ENCODE peak calls at places on chromosomes 16 and 17, in ten cellular contexts. N, U, H, P, S, I, L, K, O and M are unnamed samples.

GRCh38 chr17:1649844-1650409 is at the start of gene RILP:
- DNase-seq in K (peak), H (no peak), N (peak), I (peak), L (peak), O (peak), P (peak), S (peak), U (peak), M (no peak)

GRCh38 chr17:60168654-60169053 is 18.9 kb downstream of the CA4 start:
- DNase-seq in K (no peak), P (no peak), N (no peak), H (no peak), I (no peak), L (no peak), O (peak), U (no peak), S (no peak), M (no peak)

GRCh38 chr17:70775667-70776066 is 606.3 kb downstream of the KCNJ2 start:
- DNase-seq in U (no peak), N (no peak), H (no peak), S (no peak), I (no peak), K (no peak), O (no peak), L (no peak), P (no peak), M (no peak)

GRCh38 chr17:82893779-82894178 is 54.0 kb upstream of the ZNF750 start:
- DNase-seq in H (peak), K (no peak), I (peak), N (no peak), O (no peak), L (no peak), P (no peak), U (peak), S (no peak), M (no peak)

GRCh38 chr17:40551874-40552768 is 13.2 kb downstream of the CCR7 start:
- DNase-seq in O (peak), K (peak), U (peak), I (peak), H (peak), N (peak), S (no peak), P (peak), L (no peak), M (peak)

GRCh38 chr17:32915108-32915700 is 12.7 kb upstream of the TMEM98 start:
- DNase-seq in I (no peak), S (no peak), H (no peak), P (no peak), L (no peak), N (no peak), U (no peak), K (no peak), O (no peak), M (no peak)

GRCh38 chr16:57859331-57859730 is 57.0 kb upstream of the KIFC3 start:
- DNase-seq in H (peak), I (peak), S (no peak), O (peak), L (no peak), N (no peak), P (no peak), K (no peak), U (peak), M (no peak)

GRCh38 chr16:20614201-20615141 is 38.3 kb upstream of the ACSM2B start:
- DNase-seq in L (no peak), P (no peak), H (no peak), O (no peak), S (no peak), U (no peak), K (no peak), N (no peak), I (no peak), M (no peak)

GRCh38 chr16:56758432-56758831 is 28.5 kb downstream of the NUP93 start:
- DNase-seq in N (no peak), U (no peak), H (no peak), O (no peak), P (no peak), S (no peak), I (no peak), K (no peak), L (no peak), M (no peak)

GRCh38 chr17:75153854-75154194 is 488 bp downstream of the JPT1 start:
- DNase-seq in L (no peak), S (no peak), K (peak), H (no peak), I (no peak), O (peak), N (no peak), U (no peak), P (peak), M (peak)

GRCh38 chr16:80591071-80591935 is 50.5 kb downstream of the DYNLRB2 start:
- DNase-seq in L (no peak), K (no peak), S (no peak), H (no peak), U (no peak), I (no peak), N (no peak), P (no peak), O (no peak), M (no peak)

GRCh38 chr17:39732586-39732985 is 2.3 kb upstream of the MIEN1 start:
- DNase-seq in S (no peak), L (no peak), O (no peak), H (no peak), P (no peak), N (no peak), I (no peak), K (no peak), U (no peak), M (no peak)

GRCh38 chr17:51257150-51258081 is 2.4 kb downstream of the MBTD1 start:
- DNase-seq in I (peak), L (no peak), S (no peak), N (no peak), P (no peak), H (no peak), K (no peak), O (peak), U (peak), M (no peak)

GRCh38 chr17:42287305-42288077 is 807 bp upstream of the STAT5A start:
- DNase-seq in P (peak), S (peak), H (no peak), I (peak), U (no peak), K (peak), L (no peak), O (no peak), N (peak), M (peak)

GRCh38 chr17:7346761-7347614 is 5.0 kb upstream of the KCTD11 start:
- DNase-seq in K (no peak), S (no peak), H (no peak), I (no peak), L (no peak), P (no peak), O (no peak), N (no peak), U (no peak), M (no peak)

GRCh38 chr17:74340470-74341023 is 14.5 kb downstream of the KIF19 start:
- DNase-seq in P (no peak), S (no peak), H (no peak), U (no peak), I (no peak), L (no peak), O (no peak), N (no peak), K (no peak), M (no peak)

GRCh38 chr16:56506941-56507340 is 12.9 kb downstream of the BBS2 start:
- DNase-seq in O (peak), U (peak), P (no peak), S (no peak), N (no peak), L (no peak), I (peak), H (peak), K (no peak), M (no peak)

GRCh38 chr16:9328386-9328785 is 236.9 kb downstream of the HAPSTR1 start:
- DNase-seq in O (no peak), P (no peak), L (no peak), N (no peak), H (no peak), K (no peak), I (no peak), U (no peak), S (no peak), M (no peak)

DNA sequence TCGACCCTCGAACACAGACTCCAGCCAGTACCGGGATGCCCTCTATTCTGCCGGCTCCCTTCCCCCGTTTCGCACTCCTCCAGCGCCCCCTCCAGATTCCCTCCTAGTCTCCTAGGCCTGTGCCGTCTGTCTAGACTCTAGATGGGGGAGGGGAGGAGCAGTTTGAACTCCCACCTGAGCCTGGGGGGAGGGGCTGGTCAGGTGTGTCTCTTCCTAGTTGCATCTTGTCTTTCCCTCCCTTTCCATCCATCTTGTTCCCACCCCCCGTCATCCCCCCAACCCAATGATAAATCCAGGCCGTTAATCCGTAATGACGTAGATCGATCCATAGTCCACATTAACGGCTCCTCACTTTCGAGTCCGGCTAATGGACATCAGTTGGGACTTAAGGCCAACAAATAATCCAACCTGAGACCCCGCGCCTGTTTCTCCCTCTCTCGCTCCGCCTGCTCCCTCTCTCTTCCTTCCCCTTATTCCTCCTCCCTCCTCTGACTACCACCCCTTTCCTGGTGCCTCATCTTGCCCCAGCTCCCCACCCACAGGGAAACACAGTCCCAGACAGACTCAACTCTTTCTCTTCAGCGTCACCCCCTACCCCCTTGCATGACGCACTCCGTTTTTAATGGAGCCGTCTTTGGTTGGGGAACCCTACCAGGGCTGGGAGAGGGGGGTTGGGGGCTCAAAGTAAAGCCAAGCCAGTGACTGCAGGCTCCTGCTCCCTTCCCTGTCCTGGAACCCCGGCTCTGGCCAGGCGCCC is 3.3 kb upstream of the HOXB5 start:
- DNase-seq in L (no peak), N (no peak), U (no peak), P (no peak), I (peak), O (no peak), H (peak), K (no peak), S (no peak), M (no peak)
- H3K4me3 ChIP-seq in L (no peak), N (peak), U (peak), P (no peak), I (peak), O (peak), H (peak), K (peak), S (peak), M (peak)

GRCh38 chr16:12649356-12649755 is 154.3 kb downstream of the CPPED1 start:
- DNase-seq in K (no peak), P (no peak), U (no peak), O (no peak), I (no peak), S (no peak), L (no peak), H (no peak), N (no peak), M (no peak)

GRCh38 chr16:12652924-12653323 is 150.8 kb downstream of the CPPED1 start:
- DNase-seq in I (no peak), L (no peak), S (no peak), U (no peak), K (no peak), H (no peak), O (no peak), P (no peak), N (no peak), M (no peak)

GRCh38 chr16:12651765-12652531 is 151.7 kb downstream of the CPPED1 start:
- DNase-seq in P (no peak), K (no peak), L (no peak), O (no peak), S (no peak), H (no peak), U (no peak), I (no peak), N (no peak), M (no peak)

GRCh38 chr16:12655530-12655929 is 148.2 kb downstream of the CPPED1 start:
- DNase-seq in N (no peak), H (no peak), L (no peak), O (no peak), U (no peak), I (no peak), K (no peak), P (no peak), S (no peak), M (no peak)

DNA sequence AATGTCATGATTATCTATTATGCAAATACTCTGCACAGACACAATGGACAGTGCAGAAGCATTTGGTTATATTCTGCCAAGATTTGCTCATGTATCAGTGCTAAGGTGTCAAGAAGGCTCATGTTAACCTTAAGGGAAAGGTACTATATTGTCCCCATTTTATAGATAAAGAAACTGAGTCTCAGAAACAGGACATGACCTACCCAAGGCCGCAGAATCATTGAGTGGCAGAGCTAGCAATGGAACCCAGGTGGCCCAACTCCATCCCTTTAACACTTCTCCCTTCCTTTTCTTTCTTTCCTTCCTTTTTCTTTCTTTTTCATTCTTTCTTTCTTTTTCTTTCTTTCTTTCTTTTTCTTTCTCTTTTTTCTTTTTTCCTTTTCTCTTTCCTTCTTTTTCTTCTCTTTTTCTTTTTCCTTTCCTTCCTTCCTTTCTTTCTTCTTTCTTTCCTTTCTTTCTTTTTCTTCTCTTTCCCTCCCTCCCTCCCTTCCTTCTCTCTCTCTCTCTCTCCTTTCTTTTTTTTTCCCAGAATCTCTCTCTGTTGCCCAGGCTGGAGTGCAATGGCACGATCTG is 149.8 kb downstream of the CPPED1 start:
- DNase-seq in S (no peak), U (no peak), N (no peak), K (no peak), H (no peak), O (no peak), P (no peak), I (no peak), L (no peak), M (no peak)
- TF ChIP-seq CTCF in S (no peak), U (no peak), N (no peak), K (no peak), H (no peak), O (no peak), P (no peak), I (no peak), L (no peak), M (no peak)

DNA sequence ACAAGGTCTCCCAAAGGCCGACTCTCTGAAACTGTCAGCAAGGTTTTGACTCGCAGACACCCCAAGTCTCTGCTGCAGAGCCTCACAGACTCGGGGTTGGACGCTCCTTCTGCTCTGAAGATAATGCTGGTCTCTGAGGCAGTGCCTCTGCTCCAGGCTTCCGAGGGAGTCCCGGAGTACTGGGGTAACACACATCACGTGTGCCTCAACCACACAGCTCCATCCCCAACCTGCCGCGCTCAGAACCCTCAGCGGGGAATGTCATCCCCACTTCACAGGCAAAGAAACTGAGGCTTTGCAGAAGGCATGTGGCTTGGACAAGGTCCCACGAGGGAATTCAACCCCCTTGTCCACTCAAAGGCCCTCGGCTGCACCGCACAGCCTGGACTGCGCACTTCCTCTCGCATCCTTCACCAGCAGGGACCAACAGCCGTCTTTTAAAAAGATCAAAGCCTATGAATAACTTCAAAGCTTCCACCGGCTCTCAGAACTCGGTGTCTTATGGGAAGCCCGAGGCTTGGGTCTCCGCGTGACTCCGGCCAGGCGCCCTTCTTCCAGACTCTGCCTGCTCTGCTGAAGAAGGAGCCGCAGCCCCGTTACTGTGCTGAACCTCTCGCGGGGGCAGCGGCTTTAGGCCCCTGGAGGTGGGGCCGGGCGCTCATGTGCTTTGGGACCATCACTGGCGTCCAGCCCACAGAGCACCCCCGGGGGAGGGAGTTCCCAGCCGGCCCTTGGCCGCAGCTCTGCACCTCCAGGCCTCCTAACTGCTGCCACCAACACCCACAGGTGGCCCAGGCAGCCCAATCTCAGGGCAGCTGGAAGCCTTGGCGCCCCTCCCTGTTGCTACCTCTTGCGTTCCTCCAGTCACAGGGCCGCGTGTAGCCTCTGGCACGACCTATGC is 2.2 kb downstream of the TMEM204 start:
- DNase-seq in P (no peak), O (no peak), I (peak), L (no peak), K (no peak), U (no peak), H (no peak), N (no peak), S (peak), M (peak)
- H3K4me3 ChIP-seq in P (peak), O (no peak), I (peak), L (peak), K (peak), U (peak), H (peak), N (peak), S (peak), M (no peak)

GRCh38 chr17:79916506-79916905 is 77.3 kb upstream of the CBX4 start:
- DNase-seq in I (no peak), S (no peak), N (no peak), P (no peak), L (no peak), O (no peak), H (no peak), U (no peak), K (no peak), M (no peak)

GRCh38 chr17:79914813-79915740 is 75.8 kb upstream of the CBX4 start:
- DNase-seq in H (no peak), U (no peak), L (no peak), K (no peak), P (no peak), S (peak), I (no peak), N (no peak), O (no peak), M (no peak)

GRCh38 chr17:79916991-79917901 is 78.0 kb upstream of the CBX4 start:
- DNase-seq in H (no peak), P (no peak), N (no peak), O (no peak), U (no peak), S (no peak), K (no peak), I (no peak), L (no peak), M (no peak)

GRCh38 chr17:79913896-79914812 is 74.9 kb upstream of the CBX4 start:
- DNase-seq in H (no peak), S (no peak), U (no peak), I (no peak), K (no peak), O (no peak), L (no peak), N (no peak), P (no peak), M (no peak)

DNA sequence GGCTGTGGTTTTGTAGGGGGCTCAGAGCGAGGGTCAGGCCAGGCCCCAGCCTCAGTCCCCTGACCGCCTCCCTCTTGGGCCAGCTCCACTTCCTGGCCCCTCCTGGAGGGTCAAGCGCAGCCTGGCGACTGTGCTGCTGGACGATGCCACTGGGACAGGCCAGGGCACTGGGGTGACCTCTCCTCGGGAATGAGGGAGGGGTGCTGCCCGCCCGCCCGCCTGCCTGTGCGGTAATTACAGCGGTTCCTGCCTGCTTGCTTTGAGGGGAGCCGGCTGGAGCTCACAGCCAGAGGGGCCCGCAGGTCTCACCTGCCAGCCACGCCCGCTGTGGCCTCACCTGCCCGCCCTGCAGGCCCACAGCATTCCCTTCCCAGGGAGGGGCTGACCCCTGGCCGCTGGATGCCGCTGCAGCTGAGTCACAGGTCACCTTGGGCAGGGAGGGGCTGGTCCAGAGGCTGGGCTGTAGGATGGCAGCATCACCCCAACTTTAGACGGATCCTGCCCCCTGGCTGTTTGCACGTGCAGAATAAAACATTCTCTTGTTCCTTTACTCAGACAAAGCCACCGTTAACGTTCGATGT is 76.7 kb upstream of the CBX4 start:
- DNase-seq in I (peak), N (no peak), O (peak), P (no peak), H (peak), K (no peak), U (peak), L (no peak), S (peak), M (peak)
- TF ChIP-seq CTCF in I (peak), N (peak), O (peak), P (no peak), H (peak), K (peak), U (peak), L (peak), S (no peak), M (peak)

GRCh38 chr17:81734405-81735055 is 22.4 kb downstream of the SLC25A10 start:
- DNase-seq in H (no peak), P (no peak), I (no peak), S (no peak), U (no peak), L (no peak), N (no peak), K (no peak), O (no peak), M (peak)

GRCh38 chr17:81727324-81728031 is 15.4 kb downstream of the SLC25A10 start:
- DNase-seq in H (no peak), P (no peak), I (no peak), O (peak), S (no peak), U (no peak), K (no peak), L (peak), N (no peak), M (peak)

GRCh38 chr17:81735181-81736102 is 23.4 kb downstream of the SLC25A10 start:
- DNase-seq in P (no peak), I (no peak), O (peak), S (no peak), K (no peak), U (peak), H (peak), L (peak), N (no peak), M (peak)

GRCh38 chr17:81733507-81734404 is 21.7 kb downstream of the SLC25A10 start:
- DNase-seq in P (peak), S (peak), N (peak), O (peak), H (peak), U (peak), I (peak), K (peak), L (peak), M (peak)

GRCh38 chr17:81731271-81731670 is 19.2 kb downstream of the SLC25A10 start:
- DNase-seq in N (no peak), O (no peak), P (no peak), H (peak), U (peak), K (no peak), I (no peak), L (no peak), S (no peak), M (no peak)
- H3K4me3 ChIP-seq in N (no peak), O (no peak), P (no peak), H (no peak), U (no peak), K (no peak), I (no peak), L (no peak), S (no peak), M (no peak)